ENCODE peak calls at places on chromosome 1, in six cellular contexts. P is SHP77; H is NCI-H460; S is neuronal stem cell; B is activated CD4-positive, alpha-beta T cell treated with anti-CD3 and anti-CD28 coated beads, Interleukin-2, amount 50 U/mL, for 24 hours; V is activated CD8-positive, alpha-beta memory T cell treated with anti-CD3 and anti-CD28 coated beads, Interleukin-2, amount 50 U/mL, for 4 hours. K is an unnamed sample.
A peak's percentile ranks its signal among the peaks of the same experiment; 100 is the strongest.

GRCh38 chr1:207172885-207173284 is 68.9 kb downstream of the C4BPA start:
- DNase-seq in P (no peak), H (no peak), S (no peak), B (no peak), V (no peak), K (no peak)

GRCh38 chr1:182584746-182585145 is 4.3 kb downstream of the RNASEL start:
- DNase-seq in P (no peak), H (no peak), S (no peak), B (no peak), V (no peak), K (no peak)

GRCh38 chr1:10796029-10796944 is at the start of gene CASZ1:
- DNase-seq in P (peak; percentile 78), H (peak; percentile 79), S (peak; percentile 93), B (no peak), V (no peak), K (peak; percentile 53)

GRCh38 chr1:36307601-36308330 is 1.6 kb downstream of the SH3D21 start:
- DNase-seq in P (no peak), H (no peak), S (no peak), B (no peak), V (no peak), K (no peak)

GRCh38 chr1:203276916-203277535 is 28.3 kb upstream of the BTG2 start:
- DNase-seq in P (no peak), H (no peak), S (no peak), B (no peak), V (no peak), K (no peak)

GRCh38 chr1:47432071-47433036 is 5.5 kb upstream of the FOXD2 start:
- DNase-seq in P (peak; percentile 47), H (peak; percentile 56), S (peak; percentile 87), B (peak; percentile 39), V (peak; percentile 62), K (no peak)

GRCh38 chr1:183716286-183716685 is 63.2 kb upstream of the APOBEC4 start:
- DNase-seq in P (no peak), H (no peak), S (no peak), B (no peak), V (no peak), K (no peak)

GRCh38 chr1:234609528-234610042 is 393 bp downstream of the IRF2BP2 start:
- DNase-seq in P (no peak), H (no peak), S (no peak), B (no peak), V (peak; percentile 44), K (no peak)

GRCh38 chr1:209249280-209249670 is 334.2 kb upstream of the CAMK1G start:
- DNase-seq in P (no peak), H (no peak), S (no peak), B (no peak), V (no peak), K (no peak)

GRCh38 chr1:14913475-14914155 is 239.9 kb upstream of the TMEM51 start:
- DNase-seq in P (peak; percentile 44), H (no peak), S (no peak), B (no peak), V (no peak), K (no peak)

GRCh38 chr1:245094954-245095353 is 59.8 kb upstream of the KIF26B start:
- DNase-seq in P (no peak), H (no peak), S (no peak), B (no peak), V (no peak), K (no peak)

GRCh38 chr1:180327089-180327488 is 97.0 kb downstream of the LHX4 start:
- DNase-seq in P (no peak), H (no peak), S (no peak), B (no peak), V (no peak), K (no peak)

GRCh38 chr1:25754421-25755195 is 45.4 kb upstream of the SELENON start:
- DNase-seq in P (no peak), H (no peak), S (no peak), B (no peak), V (peak; percentile 38), K (no peak)

GRCh38 chr1:34840426-34840825 is 19.1 kb downstream of the SMIM12 start:
- DNase-seq in P (no peak), H (no peak), S (no peak), B (no peak), V (no peak), K (no peak)

GRCh38 chr1:167984886-167985489 is 48.1 kb upstream of the MPC2 start:
- DNase-seq in P (no peak), H (no peak), S (no peak), B (no peak), V (no peak), K (no peak)

GRCh38 chr1:21290546-21290944 is 282 bp upstream of the ECE1 start:
- DNase-seq in P (no peak), H (no peak), S (no peak), B (no peak), V (no peak), K (no peak)

GRCh38 chr1:52523376-52523775 is 29.5 kb downstream of the TUT4 start:
- DNase-seq in P (no peak), H (no peak), S (no peak), B (no peak), V (no peak), K (peak; percentile 23)

GRCh38 chr1:219385786-219386427 is 212.2 kb downstream of the LYPLAL1 start:
- DNase-seq in P (peak; percentile 36), H (peak; percentile 82), S (peak; percentile 3), B (no peak), V (no peak), K (no peak)

GRCh38 chr1:31241321-31241720 is 1.6 kb upstream of the NKAIN1 start:
- DNase-seq in P (no peak), H (no peak), S (no peak), B (no peak), V (no peak), K (no peak)

GRCh38 chr1:110003747-110004428 is 19.3 kb downstream of the AHCYL1 start:
- DNase-seq in P (no peak), H (peak; percentile 53), S (peak; percentile 29), B (no peak), V (peak; percentile 21), K (peak; percentile 89)

GRCh38 chr1:159088566-159089183 is 12.1 kb upstream of the AIM2 start:
- DNase-seq in P (no peak), H (no peak), S (no peak), B (no peak), V (no peak), K (no peak)

GRCh38 chr1:63794927-63795326 is 21.1 kb downstream of the ROR1 start:
- DNase-seq in P (no peak), H (no peak), S (no peak), B (no peak), V (no peak), K (no peak)

GRCh38 chr1:211378844-211379243 is 52.2 kb downstream of the TRAF5 start:
- DNase-seq in P (no peak), H (no peak), S (no peak), B (no peak), V (no peak), K (peak; percentile 82)

GRCh38 chr1:40274331-40274730 is 16.3 kb downstream of the ZMPSTE24 start:
- DNase-seq in P (no peak), H (peak; percentile 69), S (no peak), B (no peak), V (no peak), K (no peak)

GRCh38 chr1:43319766-43320165 is 17.9 kb upstream of the MPL start:
- DNase-seq in P (no peak), H (no peak), S (no peak), B (no peak), V (no peak), K (no peak)

GRCh38 chr1:37056201-37056764 is 22.0 kb upstream of the GRIK3 start:
- DNase-seq in P (peak; percentile 16), H (no peak), S (no peak), B (no peak), V (no peak), K (no peak)

GRCh38 chr1:27102707-27103468 is 52.0 kb downstream of the SLC9A1 start:
- DNase-seq in P (peak; percentile 47), H (peak; percentile 53), S (peak; percentile 78), B (peak; percentile 81), V (peak; percentile 82), K (no peak)